ENCODE peak calls at places on chromosome 20, in five cellular contexts. I is A549, V is ovary, C is uterus, B is HepG2. Q is an unnamed sample.

GRCh38 chr20:51182571-51182970 is 159.7 kb upstream of the KCNG1 start:
- DNase-seq in I (no peak), V (no peak), C (no peak), B (no peak), Q (no peak)

GRCh38 chr20:19213946-19214490 is 1.6 kb downstream of the SLC24A3 start:
- DNase-seq in I (no peak), V (no peak), C (peak), B (no peak), Q (no peak)

GRCh38 chr20:38024496-38024895 is 8.8 kb downstream of the TTI1 start:
- DNase-seq in I (no peak), V (no peak), C (no peak), B (no peak), Q (no peak)

GRCh38 chr20:6703047-6703446 is 64.4 kb upstream of the BMP2 start:
- DNase-seq in I (no peak), V (no peak), C (no peak), B (no peak), Q (no peak)

GRCh38 chr20:16228722-16229121 is 344.5 kb downstream of the KIF16B start:
- DNase-seq in I (no peak), V (no peak), C (no peak), B (no peak), Q (no peak)

GRCh38 chr20:45788351-45788750 is 3.3 kb downstream of the WFDC3 start:
- DNase-seq in I (no peak), V (no peak), C (no peak), B (no peak), Q (no peak)

GRCh38 chr20:9590189-9590588 is 75.8 kb downstream of the LAMP5 start:
- DNase-seq in I (peak), V (no peak), C (no peak), B (no peak), Q (no peak)

GRCh38 chr20:48066256-48066655 is 281.0 kb upstream of the SULF2 start:
- DNase-seq in I (peak), V (no peak), C (no peak), B (no peak), Q (no peak)

GRCh38 chr20:43188234-43188653 is 1.5 kb downstream of the PTPRT start:
- DNase-seq in I (no peak), V (no peak), C (no peak), B (no peak), Q (no peak)

GRCh38 chr20:51366155-51366886 is 176.2 kb downstream of the NFATC2 start:
- DNase-seq in I (peak), V (peak), C (peak), B (no peak), Q (no peak)

GRCh38 chr20:49400904-49401303 is 81.6 kb downstream of the KCNB1 start:
- DNase-seq in I (no peak), V (no peak), C (peak), B (no peak), Q (no peak)

GRCh38 chr20:57589123-57589727 is 28.3 kb downstream of the PCK1 start:
- DNase-seq in I (no peak), V (no peak), C (no peak), B (no peak), Q (no peak)

GRCh38 chr20:53840462-53841000 is 229.9 kb downstream of the BCAS1 start:
- DNase-seq in I (no peak), V (no peak), C (no peak), B (no peak), Q (no peak)

GRCh38 chr20:22763257-22763906 is 179.0 kb upstream of the FOXA2 start:
- DNase-seq in I (peak), V (no peak), C (peak), B (no peak), Q (no peak)

GRCh38 chr20:5484346-5484745 is 167.6 kb upstream of the PROKR2 start:
- DNase-seq in I (no peak), V (no peak), C (no peak), B (no peak), Q (no peak)

GRCh38 chr20:53943522-53944291 is 126.7 kb downstream of the BCAS1 start:
- DNase-seq in I (no peak), V (no peak), C (no peak), B (peak), Q (no peak)

GRCh38 chr20:45704969-45705637 is at the start of gene WFDC10B:
- DNase-seq in I (no peak), V (no peak), C (no peak), B (no peak), Q (no peak)

GRCh38 chr20:47821481-47822100 is 36.3 kb upstream of the SULF2 start:
- DNase-seq in I (peak), V (no peak), C (no peak), B (no peak), Q (no peak)

GRCh38 chr20:7459123-7459522 is 481.1 kb downstream of the HAO1 start:
- DNase-seq in I (no peak), V (no peak), C (no peak), B (no peak), Q (no peak)

GRCh38 chr20:33030569-33030968 is 879 bp upstream of the BPIFB6 start:
- DNase-seq in I (no peak), V (no peak), C (no peak), B (no peak), Q (no peak)

GRCh38 chr20:17872434-17872833 is 96.2 kb downstream of the SNX5 start:
- DNase-seq in I (no peak), V (no peak), C (no peak), B (no peak), Q (no peak)

GRCh38 chr20:45701104-45701503 is 734 bp upstream of the WFDC13 start:
- DNase-seq in I (no peak), V (no peak), C (no peak), B (no peak), Q (no peak)

GRCh38 chr20:59006864-59007757 is at the start of gene CTSZ:
- DNase-seq in I (peak), V (peak), C (peak), B (no peak), Q (no peak)

GRCh38 chr20:8155848-8156602 is 24.0 kb downstream of the PLCB1 start:
- DNase-seq in I (peak), V (no peak), C (no peak), B (peak), Q (no peak)

GRCh38 chr20:63432577-63433061 is 39.8 kb downstream of the KCNQ2 start:
- DNase-seq in I (peak), V (no peak), C (no peak), B (no peak), Q (no peak)

GRCh38 chr20:63435552-63435951 is 36.9 kb downstream of the KCNQ2 start:
- DNase-seq in I (no peak), V (no peak), C (no peak), B (no peak), Q (no peak)

GRCh38 chr20:63433756-63434531 is 38.5 kb downstream of the KCNQ2 start:
- DNase-seq in I (no peak), V (no peak), C (no peak), B (no peak), Q (no peak)

GRCh38 chr20:63433351-63433750 is 39.1 kb downstream of the KCNQ2 start:
- DNase-seq in I (no peak), V (no peak), C (no peak), B (no peak), Q (no peak)

GRCh38 chr20:63434599-63435378 is 37.7 kb downstream of the KCNQ2 start:
- DNase-seq in I (peak), V (peak), C (peak), B (peak), Q (peak)
- H3K27ac ChIP-seq in I (no peak), V (no peak), C (no peak), B (no peak), Q (no peak)

GRCh38 chr20:25195014-25195961 is at the start of gene ENTPD6:
- DNase-seq in I (peak), V (peak), C (peak), B (peak), Q (peak)
- TF ChIP-seq CTCF in I (peak), V (no peak), C (peak), B (peak), Q (no peak)

DNA sequence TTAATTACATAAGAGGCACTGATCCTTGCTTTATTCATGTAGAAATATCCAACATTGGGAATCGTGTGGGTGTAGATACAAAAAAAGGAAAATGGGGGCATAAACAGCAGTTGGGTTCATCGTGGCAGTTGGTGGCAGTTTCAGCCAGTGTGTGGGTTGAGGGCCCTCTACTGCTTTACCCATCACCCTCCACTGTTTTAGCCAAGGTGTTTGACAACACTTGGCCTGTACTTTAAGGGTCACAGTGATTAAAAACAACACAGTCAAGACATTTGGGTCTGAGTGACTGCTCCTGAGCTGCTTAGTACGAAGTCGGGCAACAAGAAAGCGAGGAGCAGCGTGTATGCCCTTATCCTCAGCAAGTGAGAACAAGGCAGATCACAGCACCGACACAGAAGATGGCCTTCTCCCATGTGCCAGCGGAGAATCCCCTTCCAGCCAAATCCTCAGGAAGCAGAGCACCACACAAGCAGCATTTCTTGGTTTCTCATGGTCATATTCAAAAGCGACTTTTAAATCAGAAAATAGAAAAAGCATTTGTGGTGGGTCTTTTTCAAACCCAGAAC is 23.7 kb downstream of the EIF2S2 start:
- DNase-seq in I (no peak), V (no peak), C (no peak), B (no peak), Q (no peak)
- TF ChIP-seq POLR2A in I (no peak), V (no peak), C (no peak), B (no peak), Q (no peak)

DNA sequence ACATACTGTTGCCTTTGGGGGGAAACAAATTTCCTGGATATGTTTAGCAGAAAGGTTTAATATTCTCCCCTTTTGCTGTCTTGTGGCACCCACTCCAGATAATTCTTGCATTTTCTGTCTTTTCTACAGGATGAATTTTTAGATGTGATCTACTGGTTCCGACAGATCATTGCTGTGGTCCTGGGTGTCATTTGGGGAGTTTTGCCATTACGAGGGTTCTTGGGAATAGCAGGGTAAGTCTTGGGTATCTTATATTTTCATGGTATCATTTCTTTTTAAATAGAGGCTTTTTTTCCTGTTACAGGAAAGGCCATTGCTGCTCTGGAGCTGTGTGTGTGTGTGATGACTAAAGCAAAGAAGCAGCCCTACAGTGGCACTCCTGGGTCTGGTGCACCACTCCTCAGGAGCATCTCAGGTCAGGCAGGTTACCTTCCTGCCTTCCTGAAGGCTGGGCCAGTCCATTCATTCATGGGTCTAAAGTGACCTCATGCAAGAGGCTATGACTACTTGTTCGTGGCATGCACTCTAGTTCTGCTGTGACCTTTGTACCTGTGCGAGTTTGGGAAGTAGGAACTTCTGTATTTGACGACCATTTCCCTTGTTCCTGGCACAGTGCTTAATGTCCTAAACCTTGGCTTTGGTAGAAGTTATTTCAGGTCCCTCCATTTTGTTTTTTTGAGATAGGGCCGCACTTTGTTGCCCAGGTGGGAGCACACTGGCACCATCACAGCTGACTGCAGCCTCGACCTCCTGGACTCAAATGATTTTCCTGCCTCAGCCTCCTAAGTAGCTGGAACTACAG is 2.2 kb downstream of the RAB5IF start:
- DNase-seq in I (peak), V (no peak), C (no peak), B (peak), Q (no peak)
- H3K27ac ChIP-seq in I (peak), V (no peak), C (no peak), B (peak), Q (no peak)

DNA sequence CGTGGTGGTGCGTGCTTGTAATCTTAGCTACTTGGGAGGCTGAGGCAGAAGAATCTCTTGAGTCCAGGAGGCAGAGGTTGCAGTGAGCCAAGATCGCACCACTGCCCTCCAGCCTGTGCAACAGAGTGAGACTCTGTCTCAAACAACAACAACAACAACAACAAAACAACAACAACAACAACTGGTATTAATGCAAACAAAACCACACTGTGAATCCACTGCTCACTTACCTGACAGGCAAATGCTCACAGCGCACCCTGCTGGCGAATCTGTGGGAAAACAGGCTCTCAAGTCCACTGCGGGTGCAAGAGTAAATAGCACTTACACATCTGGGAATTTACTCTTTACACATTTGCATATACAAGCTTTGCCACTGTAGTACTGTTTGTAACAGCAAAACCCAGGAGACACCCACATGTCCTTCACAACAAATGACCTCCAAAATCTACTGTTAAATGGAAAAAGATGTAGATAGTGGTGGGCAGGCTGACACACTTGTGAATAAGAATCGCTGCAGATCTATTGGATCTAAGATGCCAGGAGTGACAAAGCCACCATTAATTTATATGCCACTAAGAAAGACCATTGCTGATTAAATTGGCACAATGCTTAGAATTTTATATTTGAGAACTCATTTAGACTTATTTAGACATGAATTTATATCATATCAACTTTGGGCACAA is 29.3 kb downstream of the NSFL1C start:
- DNase-seq in I (peak), V (peak), C (peak), B (peak), Q (peak)
- TF ChIP-seq CTCF in I (peak), V (peak), C (peak), B (peak), Q (peak)

GRCh38 chr20:62792940-62793756 is 3.1 kb upstream of the MRGBP start:
- DNase-seq in I (no peak), V (peak), C (no peak), B (no peak), Q (no peak)

GRCh38 chr20:62796699-62797491 is 622 bp downstream of the MRGBP start:
- DNase-seq in I (no peak), V (peak), C (no peak), B (no peak), Q (no peak)

GRCh38 chr20:62793757-62794006 is 2.6 kb upstream of the MRGBP start:
- DNase-seq in I (no peak), V (no peak), C (no peak), B (no peak), Q (no peak)

GRCh38 chr20:62794007-62794724 is 2.1 kb upstream of the MRGBP start:
- DNase-seq in I (peak), V (peak), C (peak), B (peak), Q (peak)

DNA sequence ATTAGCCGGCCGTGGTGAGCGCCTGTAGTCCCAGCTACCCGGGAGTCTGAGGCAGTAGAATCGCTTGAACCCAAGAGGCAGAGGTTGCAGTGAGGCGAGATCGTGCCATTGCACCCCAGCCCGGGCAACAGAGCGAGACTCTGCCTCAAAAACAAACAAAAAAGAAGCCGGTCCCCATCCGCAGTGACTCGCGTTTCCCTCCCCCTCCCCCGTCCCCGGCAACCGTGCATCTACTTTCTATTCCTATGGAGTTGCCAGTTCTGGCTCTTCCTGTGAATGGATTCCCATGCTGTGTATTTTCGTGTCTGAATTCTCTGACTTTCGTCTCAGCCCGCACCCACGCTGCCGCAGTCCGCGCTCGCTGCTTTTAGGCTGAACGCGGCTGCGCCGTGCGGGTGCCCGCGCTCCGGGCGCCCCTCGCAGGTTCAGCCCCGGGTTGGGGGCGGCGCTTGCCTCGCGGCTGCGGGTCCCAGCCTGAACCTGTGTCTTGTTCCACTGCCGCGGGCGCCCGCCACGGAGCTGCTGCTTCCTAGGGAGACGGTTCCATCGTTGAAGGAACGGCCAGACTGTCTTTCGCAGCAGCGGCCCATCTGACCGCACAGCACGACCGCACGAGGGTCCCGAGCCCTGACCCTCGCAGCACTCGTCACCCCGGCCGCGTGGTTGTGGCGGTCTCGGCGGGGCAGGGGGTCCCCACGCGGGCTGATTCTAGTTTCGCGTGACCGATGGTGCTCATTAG is 1.1 kb upstream of the MRGBP start:
- DNase-seq in I (peak), V (peak), C (no peak), B (peak), Q (no peak)
- TF ChIP-seq POLR2A in I (peak), V (no peak), C (no peak), B (peak), Q (no peak)

Q was measured in breast epithelium.